ENCODE peak calls at places on chromosomes 7 and 10, in seven cellular contexts. One of them, this sample, is unnamed.

GRCh38 chr10:132489704-132490534 is 47.7 kb upstream of the INPP5A start:
- DNase-seq in HCT116: no peak
- DNase-seq in H1: no peak
- DNase-seq in SK-N-SH: no peak
- DNase-seq in K562: no peak
- DNase-seq in HepG2: no peak
- DNase-seq in GM12878: no peak
- DNase-seq in this sample: no peak

GRCh38 chr10:130727766-130728490 is 583.6 kb downstream of the TCERG1L start:
- DNase-seq in HCT116: no peak
- DNase-seq in H1: no peak
- DNase-seq in SK-N-SH: no peak
- DNase-seq in K562: no peak
- DNase-seq in HepG2: no peak
- DNase-seq in GM12878: no peak
- DNase-seq in this sample: no peak

GRCh38 chr10:79438699-79439085 is 6.7 kb downstream of the ZCCHC24 start:
- DNase-seq in HCT116: no peak
- DNase-seq in H1: no peak
- DNase-seq in SK-N-SH: no peak
- DNase-seq in K562: no peak
- DNase-seq in HepG2: no peak
- DNase-seq in GM12878: no peak
- DNase-seq in this sample: no peak

GRCh38 chr10:48476279-48476982 is 128.4 kb downstream of the ARHGAP22 start:
- DNase-seq in HCT116: no peak
- DNase-seq in H1: no peak
- DNase-seq in SK-N-SH: peak; percentile 75
- DNase-seq in K562: no peak
- DNase-seq in HepG2: no peak
- DNase-seq in GM12878: no peak
- DNase-seq in this sample: no peak

GRCh38 chr7:81159402-81159801 is 240.6 kb upstream of the SEMA3C start:
- DNase-seq in HCT116: peak; percentile 13
- DNase-seq in H1: no peak
- DNase-seq in SK-N-SH: peak; percentile 24
- DNase-seq in K562: peak; percentile 33
- DNase-seq in HepG2: peak; percentile 65
- DNase-seq in GM12878: no peak
- DNase-seq in this sample: peak; percentile 52

GRCh38 chr7:109782806-109783205 is 1213.1 kb downstream of the DNAJB9 start:
- DNase-seq in HCT116: no peak
- DNase-seq in H1: no peak
- DNase-seq in SK-N-SH: no peak
- DNase-seq in K562: peak; percentile 0
- DNase-seq in HepG2: no peak
- DNase-seq in GM12878: no peak
- DNase-seq in this sample: no peak

GRCh38 chr7:134355925-134356324 is 39.2 kb upstream of the SLC35B4 start:
- DNase-seq in HCT116: no peak
- DNase-seq in H1: no peak
- DNase-seq in SK-N-SH: no peak
- DNase-seq in K562: no peak
- DNase-seq in HepG2: peak; percentile 66
- DNase-seq in GM12878: no peak
- DNase-seq in this sample: no peak

GRCh38 chr7:28986028-28986427 is 27.9 kb upstream of the TRIL start:
- DNase-seq in HCT116: no peak
- DNase-seq in H1: no peak
- DNase-seq in SK-N-SH: no peak
- DNase-seq in K562: no peak
- DNase-seq in HepG2: no peak
- DNase-seq in GM12878: no peak
- DNase-seq in this sample: no peak

GRCh38 chr7:30148951-30149459 is 14.2 kb downstream of the MTURN start:
- DNase-seq in HCT116: no peak
- DNase-seq in H1: no peak
- DNase-seq in SK-N-SH: no peak
- DNase-seq in K562: no peak
- DNase-seq in HepG2: no peak
- DNase-seq in GM12878: no peak
- DNase-seq in this sample: peak; percentile 89

GRCh38 chr7:117791877-117792780 is 81.1 kb downstream of the CTTNBP2 start:
- DNase-seq in HCT116: no peak
- DNase-seq in H1: no peak
- DNase-seq in SK-N-SH: no peak
- DNase-seq in K562: peak; percentile 80
- DNase-seq in HepG2: no peak
- DNase-seq in GM12878: peak; percentile 32
- DNase-seq in this sample: peak; percentile 21

GRCh38 chr10:31864834-31865518 is 63.7 kb downstream of the ARHGAP12 start:
- DNase-seq in HCT116: no peak
- DNase-seq in H1: peak; percentile 10
- DNase-seq in SK-N-SH: no peak
- DNase-seq in K562: no peak
- DNase-seq in HepG2: peak; percentile 48
- DNase-seq in GM12878: no peak
- DNase-seq in this sample: peak; percentile 4

GRCh38 chr10:77844713-77845454 is 81.7 kb downstream of the DLG5 start:
- DNase-seq in HCT116: peak; percentile 38
- DNase-seq in H1: no peak
- DNase-seq in SK-N-SH: no peak
- DNase-seq in K562: no peak
- DNase-seq in HepG2: no peak
- DNase-seq in GM12878: no peak
- DNase-seq in this sample: peak; percentile 81

GRCh38 chr7:16743207-16743606 is 10.3 kb upstream of the TSPAN13 start:
- DNase-seq in HCT116: no peak
- DNase-seq in H1: no peak
- DNase-seq in SK-N-SH: no peak
- DNase-seq in K562: no peak
- DNase-seq in HepG2: no peak
- DNase-seq in GM12878: no peak
- DNase-seq in this sample: no peak

GRCh38 chr7:44145969-44146897 is 5.1 kb upstream of the MYL7 start:
- DNase-seq in HCT116: peak; percentile 41
- DNase-seq in H1: peak; percentile 76
- DNase-seq in SK-N-SH: peak; percentile 99
- DNase-seq in K562: peak; percentile 99
- DNase-seq in HepG2: no peak
- DNase-seq in GM12878: no peak
- DNase-seq in this sample: no peak

GRCh38 chr7:37198188-37198905 is 250.3 kb downstream of the ELMO1 start:
- DNase-seq in HCT116: no peak
- DNase-seq in H1: no peak
- DNase-seq in SK-N-SH: no peak
- DNase-seq in K562: no peak
- DNase-seq in HepG2: peak; percentile 49
- DNase-seq in GM12878: no peak
- DNase-seq in this sample: no peak

GRCh38 chr10:99370993-99371392 is 41.8 kb downstream of the CNNM1 start:
- DNase-seq in HCT116: peak; percentile 42
- DNase-seq in H1: no peak
- DNase-seq in SK-N-SH: peak; percentile 56
- DNase-seq in K562: peak; percentile 19
- DNase-seq in HepG2: peak; percentile 59
- DNase-seq in GM12878: no peak
- DNase-seq in this sample: peak; percentile 77

GRCh38 chr10:91613411-91614253 is 19.2 kb downstream of the PPP1R3C start:
- DNase-seq in HCT116: peak; percentile 51
- DNase-seq in H1: no peak
- DNase-seq in SK-N-SH: peak; percentile 21
- DNase-seq in K562: peak; percentile 39
- DNase-seq in HepG2: no peak
- DNase-seq in GM12878: no peak
- DNase-seq in this sample: no peak

GRCh38 chr7:84384417-84384816 is 189.8 kb upstream of the SEMA3A start:
- DNase-seq in HCT116: no peak
- DNase-seq in H1: no peak
- DNase-seq in SK-N-SH: no peak
- DNase-seq in K562: no peak
- DNase-seq in HepG2: no peak
- DNase-seq in GM12878: no peak
- DNase-seq in this sample: no peak

GRCh38 chr7:99451936-99452335 is 13.2 kb downstream of the CPSF4 start:
- DNase-seq in HCT116: no peak
- DNase-seq in H1: no peak
- DNase-seq in SK-N-SH: peak; percentile 27
- DNase-seq in K562: no peak
- DNase-seq in HepG2: no peak
- DNase-seq in GM12878: no peak
- DNase-seq in this sample: no peak

GRCh38 chr7:2079332-2080068 is 153.2 kb downstream of the MAD1L1 start:
- DNase-seq in HCT116: no peak
- DNase-seq in H1: no peak
- DNase-seq in SK-N-SH: peak; percentile 80
- DNase-seq in K562: peak; percentile 74
- DNase-seq in HepG2: no peak
- DNase-seq in GM12878: no peak
- DNase-seq in this sample: no peak

GRCh38 chr10:28577506-28577905 is 44.6 kb downstream of the WAC start:
- DNase-seq in HCT116: no peak
- DNase-seq in H1: no peak
- DNase-seq in SK-N-SH: no peak
- DNase-seq in K562: no peak
- DNase-seq in HepG2: no peak
- DNase-seq in GM12878: no peak
- DNase-seq in this sample: no peak

GRCh38 chr7:114481995-114482394 is 67.4 kb downstream of the FOXP2 start:
- DNase-seq in HCT116: no peak
- DNase-seq in H1: no peak
- DNase-seq in SK-N-SH: no peak
- DNase-seq in K562: no peak
- DNase-seq in HepG2: no peak
- DNase-seq in GM12878: no peak
- DNase-seq in this sample: no peak

GRCh38 chr7:1668486-1668931 is 1.6 kb upstream of the ELFN1 start:
- DNase-seq in HCT116: no peak
- DNase-seq in H1: no peak
- DNase-seq in SK-N-SH: peak; percentile 58
- DNase-seq in K562: no peak
- DNase-seq in HepG2: no peak
- DNase-seq in GM12878: no peak
- DNase-seq in this sample: peak; percentile 35

GRCh38 chr7:104795086-104795485 is 218.9 kb upstream of the KMT2E start:
- DNase-seq in HCT116: no peak
- DNase-seq in H1: no peak
- DNase-seq in SK-N-SH: no peak
- DNase-seq in K562: no peak
- DNase-seq in HepG2: no peak
- DNase-seq in GM12878: no peak
- DNase-seq in this sample: no peak

GRCh38 chr10:3452683-3453388 is 280.3 kb upstream of the PITRM1 start:
- DNase-seq in HCT116: no peak
- DNase-seq in H1: no peak
- DNase-seq in SK-N-SH: no peak
- DNase-seq in K562: no peak
- DNase-seq in HepG2: no peak
- DNase-seq in GM12878: no peak
- DNase-seq in this sample: no peak

GRCh38 chr10:123149568-123150228 is 1.8 kb downstream of the HMX2 start:
- DNase-seq in HCT116: no peak
- DNase-seq in H1: no peak
- DNase-seq in SK-N-SH: peak; percentile 63
- DNase-seq in K562: no peak
- DNase-seq in HepG2: no peak
- DNase-seq in GM12878: no peak
- DNase-seq in this sample: no peak

DNA sequence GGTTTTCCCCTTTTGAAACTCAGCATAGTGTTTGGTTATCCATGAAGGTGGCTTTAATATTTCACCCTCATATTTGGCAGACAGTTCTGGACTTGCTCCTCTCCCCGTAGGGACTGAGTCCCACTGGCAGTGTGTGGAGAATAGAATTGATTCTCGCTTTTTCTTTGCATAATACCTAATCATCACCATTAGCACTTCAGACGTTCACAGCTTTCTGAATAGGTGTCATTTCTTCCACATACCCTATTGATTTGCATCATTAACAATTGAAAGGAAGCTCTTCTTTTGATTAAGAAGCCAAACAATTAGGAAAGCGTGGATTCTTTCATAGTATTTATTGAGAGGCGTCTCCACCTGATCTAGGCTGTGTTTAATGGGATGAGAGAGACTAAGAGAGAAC is 250.1 kb upstream of the C7orf33 start:
- DNase-seq in HCT116: no peak
- DNase-seq in H1: no peak
- DNase-seq in SK-N-SH: no peak
- DNase-seq in K562: no peak
- DNase-seq in HepG2: no peak
- DNase-seq in GM12878: no peak
- DNase-seq in this sample: no peak
- TF ChIP-seq JUND in HCT116: no peak
- TF ChIP-seq JUND in H1: no peak
- TF ChIP-seq JUND in SK-N-SH: no peak
- TF ChIP-seq JUND in K562: no peak
- TF ChIP-seq JUND in HepG2: no peak
- TF ChIP-seq JUND in GM12878: no peak
- TF ChIP-seq JUND in this sample: no peak

DNA sequence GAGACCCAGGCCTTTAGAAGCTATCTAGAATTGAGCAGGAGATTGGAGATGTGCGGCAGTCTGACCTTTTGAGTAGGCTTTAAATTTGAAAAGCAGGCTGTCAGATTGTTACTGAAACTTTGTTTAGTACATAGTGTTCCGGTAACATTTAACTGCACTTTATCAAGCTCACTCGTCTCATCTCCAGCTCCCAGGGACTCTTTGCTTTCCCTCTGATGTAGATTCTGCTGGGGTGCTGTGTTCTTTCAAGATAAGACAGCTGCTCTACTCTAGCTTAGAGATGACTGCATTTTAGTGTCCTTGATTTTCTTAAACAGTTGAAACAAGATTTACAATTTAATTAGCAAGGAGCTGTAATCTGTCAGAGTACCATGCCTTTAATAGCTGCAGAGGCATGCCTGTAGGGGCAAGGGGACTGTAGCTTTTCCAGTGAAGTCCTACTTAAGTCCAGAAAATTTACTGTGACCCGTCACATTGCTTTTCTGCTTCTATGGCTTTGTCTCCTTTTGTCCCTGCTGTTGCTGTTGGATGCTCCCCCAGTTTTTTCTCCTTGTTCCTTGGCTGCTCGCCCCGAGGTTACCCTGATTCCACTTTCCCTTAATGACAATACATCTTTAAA is 56.4 kb upstream of the MTPN start:
- DNase-seq in HCT116: no peak
- DNase-seq in H1: no peak
- DNase-seq in SK-N-SH: peak; percentile 66
- DNase-seq in K562: peak; percentile 87
- DNase-seq in HepG2: no peak
- DNase-seq in GM12878: no peak
- DNase-seq in this sample: no peak
- TF ChIP-seq JUND in HCT116: no peak
- TF ChIP-seq JUND in H1: no peak
- TF ChIP-seq JUND in SK-N-SH: no peak
- TF ChIP-seq JUND in K562: peak; percentile 66
- TF ChIP-seq JUND in HepG2: no peak
- TF ChIP-seq JUND in GM12878: no peak
- TF ChIP-seq JUND in this sample: no peak

GRCh38 chr7:46218461-46219202 is 297.6 kb upstream of the IGFBP3 start:
- DNase-seq in HCT116: no peak
- DNase-seq in H1: no peak
- DNase-seq in SK-N-SH: no peak
- DNase-seq in K562: no peak
- DNase-seq in HepG2: no peak
- DNase-seq in GM12878: no peak
- DNase-seq in this sample: no peak
- TF ChIP-seq JUND in HCT116: no peak
- TF ChIP-seq JUND in H1: no peak
- TF ChIP-seq JUND in SK-N-SH: no peak
- TF ChIP-seq JUND in K562: no peak
- TF ChIP-seq JUND in HepG2: no peak
- TF ChIP-seq JUND in GM12878: no peak
- TF ChIP-seq JUND in this sample: no peak

GRCh38 chr7:131769241-131769640 is 212.8 kb upstream of the PODXL start:
- DNase-seq in HCT116: peak; percentile 6
- DNase-seq in H1: no peak
- DNase-seq in SK-N-SH: no peak
- DNase-seq in K562: no peak
- DNase-seq in HepG2: no peak
- DNase-seq in GM12878: no peak
- DNase-seq in this sample: no peak
- TF ChIP-seq JUND in HCT116: peak; percentile 17
- TF ChIP-seq JUND in H1: no peak
- TF ChIP-seq JUND in SK-N-SH: no peak
- TF ChIP-seq JUND in K562: no peak
- TF ChIP-seq JUND in HepG2: no peak
- TF ChIP-seq JUND in GM12878: no peak
- TF ChIP-seq JUND in this sample: no peak

This sample was measured in T47D.